ENCODE peak calls at places on chromosomes 3 and 15, in seven cellular contexts. S, W, U, I, J, H and T are unnamed samples. For H3K4me1 and H3K27me3, the result is how much of the 10 kb centered on the place peaks cover.

GRCh38 chr3:148642214-148642613 is 55.5 kb upstream of the AGTR1 start:
- DNase-seq in S (no peak), W (no peak), U (no peak), I (no peak), J (no peak), H (no peak), T (no peak)

GRCh38 chr3:45199837-45200648 is 26.0 kb downstream of the TMEM158 start:
- DNase-seq in S (no peak), W (no peak), U (no peak), I (no peak), J (no peak), H (no peak), T (no peak)

GRCh38 chr3:187256217-187256616 is 35.3 kb downstream of the MASP1 start:
- DNase-seq in S (no peak), W (no peak), U (no peak), I (no peak), J (no peak), H (no peak), T (no peak)

GRCh38 chr3:39064646-39065045 is 12.8 kb downstream of the WDR48 start:
- DNase-seq in S (no peak), W (no peak), U (no peak), I (no peak), J (no peak), H (no peak), T (no peak)

GRCh38 chr15:85750807-85751730 is 43.7 kb downstream of the KLHL25 start:
- DNase-seq in S (peak), W (peak), U (peak), I (peak), J (no peak), H (peak), T (no peak)

GRCh38 chr3:41690766-41691563 is 270.9 kb downstream of the ULK4 start:
- DNase-seq in S (no peak), W (no peak), U (no peak), I (no peak), J (no peak), H (no peak), T (no peak)

GRCh38 chr3:44048196-44048924 is 193.3 kb upstream of the TOPAZ1 start:
- DNase-seq in S (no peak), W (no peak), U (no peak), I (no peak), J (no peak), H (no peak), T (no peak)

GRCh38 chr3:158701666-158702065 is 29.2 kb upstream of the LXN start:
- DNase-seq in S (no peak), W (no peak), U (no peak), I (no peak), J (no peak), H (no peak), T (no peak)

GRCh38 chr3:187742351-187743171 is 2.7 kb downstream of the BCL6 start:
- DNase-seq in S (peak), W (no peak), U (peak), I (no peak), J (no peak), H (no peak), T (peak)

GRCh38 chr3:184565421-184566211 is 4.0 kb downstream of the EPHB3 start:
- DNase-seq in S (peak), W (peak), U (peak), I (no peak), J (no peak), H (no peak), T (no peak)

GRCh38 chr15:55357774-55358173 is 38.8 kb downstream of the PIGB start:
- DNase-seq in S (no peak), W (no peak), U (no peak), I (no peak), J (no peak), H (no peak), T (no peak)

GRCh38 chr15:85527907-85528306 is 147.5 kb downstream of the AKAP13 start:
- DNase-seq in S (peak), W (no peak), U (no peak), I (no peak), J (no peak), H (no peak), T (no peak)

GRCh38 chr3:146679191-146679590 is 74.0 kb upstream of the PLSCR5 start:
- DNase-seq in S (no peak), W (no peak), U (no peak), I (no peak), J (no peak), H (no peak), T (no peak)

GRCh38 chr3:128480278-128480677 is 12.7 kb downstream of the GATA2 start:
- DNase-seq in S (peak), W (no peak), U (no peak), I (no peak), J (no peak), H (no peak), T (no peak)

GRCh38 chr15:42507514-42507913 is 12.1 kb downstream of the SNAP23 start:
- DNase-seq in S (no peak), W (no peak), U (no peak), I (no peak), J (no peak), H (no peak), T (no peak)
- H3K4me1 ChIP-seq in S (under half), W (under half), U (half or more), I (under half), J (under half), H (under half), T (under half)

GRCh38 chr15:60265057-60265456 is 132.7 kb downstream of the ANXA2 start:
- DNase-seq in S (no peak), W (no peak), U (no peak), I (no peak), J (no peak), H (no peak), T (no peak)
- H3K27me3 ChIP-seq in S (under half), W (under half), U (under half), I (under half), J (under half), H (under half), T (under half)

GRCh38 chr3:7565574-7565973 is 704.7 kb downstream of the GRM7 start:
- DNase-seq in S (no peak), W (no peak), U (no peak), I (no peak), J (no peak), H (no peak), T (no peak)
- H3K4me1 ChIP-seq in S (under half), W (under half), U (under half), I (under half), J (under half), H (under half), T (under half)

GRCh38 chr15:30999729-31000128 is 8.3 kb upstream of the MTMR10 start:
- DNase-seq in S (no peak), W (no peak), U (no peak), I (no peak), J (no peak), H (no peak), T (no peak)
- H3K27me3 ChIP-seq in S (under half), W (under half), U (under half), I (under half), J (under half), H (under half), T (under half)

GRCh38 chr3:8506611-8507061 is 5.0 kb downstream of the LMCD1 start:
- DNase-seq in S (no peak), W (no peak), U (no peak), I (no peak), J (no peak), H (no peak), T (no peak)
- H3K4me1 ChIP-seq in S (under half), W (under half), U (half or more), I (under half), J (half or more), H (under half), T (half or more)